ENCODE peak calls at places on chromosome 9, in eight cellular contexts. One of them, this sample, is unnamed.

GRCh38 chr9:127614961-127615360 is 2.9 kb downstream of the STXBP1 start:
- DNase-seq in Caco-2: no peak
- DNase-seq in fibroblast of gingiva: peak
- DNase-seq in GM12891: no peak
- DNase-seq in body of pancreas: no peak
- DNase-seq in PC-3: no peak
- DNase-seq in GM10248: no peak
- DNase-seq in HEK293T: no peak
- DNase-seq in this sample: no peak

GRCh38 chr9:137461663-137462395 is 2.7 kb upstream of the NSMF start:
- DNase-seq in PC-3: no peak
- DNase-seq in fibroblast of gingiva: peak
- DNase-seq in HEK293T: no peak
- DNase-seq in Caco-2: no peak
- DNase-seq in GM12891: peak
- DNase-seq in GM10248: peak
- DNase-seq in body of pancreas: peak
- DNase-seq in this sample: peak

GRCh38 chr9:125343518-125344284 is 82.1 kb downstream of the GAPVD1 start:
- DNase-seq in Caco-2: no peak
- DNase-seq in PC-3: peak
- DNase-seq in HEK293T: peak
- DNase-seq in body of pancreas: no peak
- DNase-seq in GM10248: no peak
- DNase-seq in GM12891: no peak
- DNase-seq in fibroblast of gingiva: peak
- DNase-seq in this sample: no peak

GRCh38 chr9:133368249-133368881 is 7.5 kb downstream of the SURF4 start:
- DNase-seq in GM10248: no peak
- DNase-seq in HEK293T: no peak
- DNase-seq in GM12891: no peak
- DNase-seq in fibroblast of gingiva: peak
- DNase-seq in Caco-2: no peak
- DNase-seq in body of pancreas: no peak
- DNase-seq in PC-3: no peak
- DNase-seq in this sample: no peak

GRCh38 chr9:87193925-87194380 is 246.6 kb upstream of the GAS1 start:
- DNase-seq in HEK293T: no peak
- DNase-seq in fibroblast of gingiva: peak
- DNase-seq in GM10248: no peak
- DNase-seq in body of pancreas: no peak
- DNase-seq in PC-3: no peak
- DNase-seq in Caco-2: no peak
- DNase-seq in GM12891: no peak
- DNase-seq in this sample: no peak

GRCh38 chr9:95434116-95435073 is 82.4 kb downstream of the PTCH1 start:
- DNase-seq in Caco-2: no peak
- DNase-seq in GM12891: no peak
- DNase-seq in fibroblast of gingiva: no peak
- DNase-seq in PC-3: no peak
- DNase-seq in body of pancreas: no peak
- DNase-seq in HEK293T: no peak
- DNase-seq in GM10248: no peak
- DNase-seq in this sample: no peak

GRCh38 chr9:137428841-137429545 is 5.8 kb downstream of the NOXA1 start:
- DNase-seq in fibroblast of gingiva: no peak
- DNase-seq in body of pancreas: peak
- DNase-seq in Caco-2: no peak
- DNase-seq in PC-3: no peak
- DNase-seq in GM10248: no peak
- DNase-seq in GM12891: no peak
- DNase-seq in HEK293T: no peak
- DNase-seq in this sample: no peak

GRCh38 chr9:112743216-112743835 is 7.2 kb upstream of the SNX30 start:
- DNase-seq in body of pancreas: no peak
- DNase-seq in Caco-2: peak
- DNase-seq in PC-3: no peak
- DNase-seq in HEK293T: no peak
- DNase-seq in fibroblast of gingiva: no peak
- DNase-seq in GM10248: no peak
- DNase-seq in GM12891: no peak
- DNase-seq in this sample: no peak

GRCh38 chr9:36327903-36328302 is 69.7 kb upstream of the GNE start:
- DNase-seq in PC-3: peak
- DNase-seq in body of pancreas: no peak
- DNase-seq in Caco-2: no peak
- DNase-seq in GM10248: no peak
- DNase-seq in fibroblast of gingiva: no peak
- DNase-seq in HEK293T: no peak
- DNase-seq in GM12891: no peak
- DNase-seq in this sample: no peak

GRCh38 chr9:104386425-104387069 is 117.5 kb upstream of the OR13F1 start:
- DNase-seq in fibroblast of gingiva: peak
- DNase-seq in body of pancreas: no peak
- DNase-seq in GM10248: peak
- DNase-seq in HEK293T: peak
- DNase-seq in Caco-2: peak
- DNase-seq in GM12891: no peak
- DNase-seq in PC-3: peak
- DNase-seq in this sample: no peak

GRCh38 chr9:121944741-121945191 is 148.3 kb downstream of the TTLL11 start:
- DNase-seq in body of pancreas: no peak
- DNase-seq in GM12891: no peak
- DNase-seq in Caco-2: no peak
- DNase-seq in PC-3: peak
- DNase-seq in HEK293T: no peak
- DNase-seq in GM10248: no peak
- DNase-seq in fibroblast of gingiva: peak
- DNase-seq in this sample: no peak

GRCh38 chr9:98227883-98228282 is 27.6 kb downstream of the TBC1D2 start:
- DNase-seq in Caco-2: peak
- DNase-seq in GM10248: no peak
- DNase-seq in body of pancreas: no peak
- DNase-seq in HEK293T: no peak
- DNase-seq in PC-3: no peak
- DNase-seq in fibroblast of gingiva: no peak
- DNase-seq in GM12891: no peak
- DNase-seq in this sample: no peak

GRCh38 chr9:20593551-20593950 is 28.7 kb downstream of the MLLT3 start:
- DNase-seq in GM10248: no peak
- DNase-seq in body of pancreas: no peak
- DNase-seq in PC-3: no peak
- DNase-seq in HEK293T: no peak
- DNase-seq in GM12891: no peak
- DNase-seq in fibroblast of gingiva: peak
- DNase-seq in Caco-2: no peak
- DNase-seq in this sample: no peak

GRCh38 chr9:131104016-131104740 is 7.8 kb downstream of the AIF1L start:
- DNase-seq in GM12891: no peak
- DNase-seq in body of pancreas: no peak
- DNase-seq in PC-3: no peak
- DNase-seq in GM10248: no peak
- DNase-seq in HEK293T: no peak
- DNase-seq in fibroblast of gingiva: no peak
- DNase-seq in Caco-2: no peak
- DNase-seq in this sample: no peak

GRCh38 chr9:96122756-96123155 is 179.2 kb downstream of the HSD17B3 start:
- DNase-seq in GM12891: no peak
- DNase-seq in Caco-2: no peak
- DNase-seq in fibroblast of gingiva: peak
- DNase-seq in PC-3: no peak
- DNase-seq in GM10248: no peak
- DNase-seq in body of pancreas: no peak
- DNase-seq in HEK293T: no peak
- DNase-seq in this sample: no peak

GRCh38 chr9:99419099-99419498 is 197.0 kb downstream of the SEC61B start:
- DNase-seq in body of pancreas: no peak
- DNase-seq in Caco-2: no peak
- DNase-seq in PC-3: no peak
- DNase-seq in GM10248: no peak
- DNase-seq in GM12891: no peak
- DNase-seq in HEK293T: no peak
- DNase-seq in fibroblast of gingiva: peak
- DNase-seq in this sample: no peak

GRCh38 chr9:8904971-8905370 is 1105.4 kb upstream of the DMAC1 start:
- DNase-seq in GM10248: no peak
- DNase-seq in PC-3: no peak
- DNase-seq in body of pancreas: no peak
- DNase-seq in Caco-2: no peak
- DNase-seq in GM12891: no peak
- DNase-seq in HEK293T: no peak
- DNase-seq in fibroblast of gingiva: peak
- DNase-seq in this sample: no peak

GRCh38 chr9:73081979-73082657 is 69.5 kb upstream of the ANXA1 start:
- DNase-seq in HEK293T: peak
- DNase-seq in PC-3: peak
- DNase-seq in body of pancreas: peak
- DNase-seq in Caco-2: peak
- DNase-seq in GM10248: peak
- DNase-seq in GM12891: no peak
- DNase-seq in fibroblast of gingiva: peak
- DNase-seq in this sample: no peak

GRCh38 chr9:134174526-134175290 is 10.3 kb upstream of the RNU6ATAC start:
- DNase-seq in body of pancreas: no peak
- DNase-seq in Caco-2: no peak
- DNase-seq in HEK293T: no peak
- DNase-seq in GM10248: no peak
- DNase-seq in fibroblast of gingiva: no peak
- DNase-seq in PC-3: no peak
- DNase-seq in GM12891: no peak
- DNase-seq in this sample: no peak

GRCh38 chr9:135282001-135282731 is 194.7 kb downstream of the OLFM1 start:
- DNase-seq in body of pancreas: peak
- DNase-seq in fibroblast of gingiva: no peak
- DNase-seq in GM12891: no peak
- DNase-seq in GM10248: no peak
- DNase-seq in HEK293T: no peak
- DNase-seq in Caco-2: no peak
- DNase-seq in PC-3: peak
- DNase-seq in this sample: no peak

GRCh38 chr9:137516144-137516917 is 33.9 kb downstream of the PNPLA7 start:
- DNase-seq in Caco-2: no peak
- DNase-seq in fibroblast of gingiva: no peak
- DNase-seq in HEK293T: no peak
- DNase-seq in body of pancreas: no peak
- DNase-seq in PC-3: no peak
- DNase-seq in GM10248: no peak
- DNase-seq in GM12891: no peak
- DNase-seq in this sample: no peak

GRCh38 chr9:114910541-114910940 is 19.9 kb downstream of the TNFSF8 start:
- DNase-seq in HEK293T: no peak
- DNase-seq in PC-3: no peak
- DNase-seq in body of pancreas: no peak
- DNase-seq in fibroblast of gingiva: peak
- DNase-seq in Caco-2: no peak
- DNase-seq in GM12891: no peak
- DNase-seq in GM10248: no peak
- DNase-seq in this sample: no peak

GRCh38 chr9:125861405-125862063 is 114.4 kb downstream of the PBX3 start:
- DNase-seq in Caco-2: no peak
- DNase-seq in fibroblast of gingiva: peak
- DNase-seq in PC-3: no peak
- DNase-seq in HEK293T: no peak
- DNase-seq in GM12891: no peak
- DNase-seq in body of pancreas: no peak
- DNase-seq in GM10248: no peak
- DNase-seq in this sample: no peak

GRCh38 chr9:89999534-90000370 is 394.9 kb downstream of the GADD45G start:
- DNase-seq in Caco-2: peak
- DNase-seq in GM12891: peak
- DNase-seq in HEK293T: peak
- DNase-seq in GM10248: peak
- DNase-seq in fibroblast of gingiva: peak
- DNase-seq in body of pancreas: peak
- DNase-seq in PC-3: peak
- DNase-seq in this sample: no peak

This sample was measured in 8988T.